ENCODE peak calls at places on chromosomes 7 and 10, in nine cellular contexts. Q is astrocyte, O is Peyer's patch, I is fibroblast of pulmonary artery, R is fibroblast of lung, L is MCF 10A, U is GM13976, G is transverse colon, T is WTC11. W is an unnamed sample.

GRCh38 chr10:87878664-87879459 is 15.4 kb downstream of the PTEN start:
- DNase-seq in Q (no peak), O (no peak), I (peak), R (no peak), L (no peak), U (no peak), G (no peak), T (no peak), W (peak)

GRCh38 chr10:79608505-79609375 is 2.0 kb upstream of the SFTPA1 start:
- DNase-seq in Q (peak), O (peak), I (peak), R (peak), L (peak), U (peak), G (peak), T (peak), W (peak)

GRCh38 chr7:93092757-93093370 is 24.9 kb downstream of the SAMD9 start:
- DNase-seq in Q (peak), O (no peak), I (peak), R (peak), L (peak), U (no peak), G (no peak), T (no peak), W (peak)

GRCh38 chr7:91344248-91344647 is 80.0 kb downstream of the FZD1 start:
- DNase-seq in Q (no peak), O (no peak), I (no peak), R (no peak), L (no peak), U (no peak), G (no peak), T (no peak), W (no peak)

GRCh38 chr10:72375173-72375572 is 20.5 kb upstream of the DNAJB12 start:
- DNase-seq in Q (peak), O (no peak), I (peak), R (no peak), L (no peak), U (no peak), G (no peak), T (peak), W (no peak)

GRCh38 chr7:89477991-89478390 is 676.3 kb upstream of the STEAP1 start:
- DNase-seq in Q (no peak), O (no peak), I (no peak), R (no peak), L (no peak), U (no peak), G (no peak), T (no peak), W (no peak)

GRCh38 chr7:135232720-135233119 is 918 bp upstream of the STRA8 start:
- DNase-seq in Q (no peak), O (no peak), I (no peak), R (no peak), L (no peak), U (no peak), G (no peak), T (peak), W (no peak)

GRCh38 chr7:106978425-106979386 is 65.8 kb upstream of the PRKAR2B start:
- DNase-seq in Q (no peak), O (no peak), I (no peak), R (no peak), L (no peak), U (no peak), G (no peak), T (no peak), W (no peak)

GRCh38 chr10:78420946-78421732 is 387.5 kb downstream of the RPS24 start:
- DNase-seq in Q (no peak), O (no peak), I (no peak), R (no peak), L (no peak), U (no peak), G (no peak), T (no peak), W (no peak)

GRCh38 chr7:101386558-101387199 is 24.0 kb downstream of the COL26A1 start:
- DNase-seq in Q (peak), O (no peak), I (no peak), R (peak), L (no peak), U (no peak), G (no peak), T (peak), W (peak)

GRCh38 chr7:74568658-74569057 is 88.9 kb upstream of the GTF2I start:
- DNase-seq in Q (no peak), O (no peak), I (no peak), R (no peak), L (no peak), U (no peak), G (no peak), T (no peak), W (no peak)

GRCh38 chr7:25795824-25796235 is 356.2 kb upstream of the NFE2L3 start:
- DNase-seq in Q (peak), O (no peak), I (peak), R (peak), L (peak), U (no peak), G (no peak), T (no peak), W (peak)

GRCh38 chr10:130140425-130140824 is 4.2 kb downstream of the GLRX3 start:
- DNase-seq in Q (no peak), O (no peak), I (no peak), R (no peak), L (no peak), U (no peak), G (no peak), T (no peak), W (no peak)

GRCh38 chr7:116697761-116698160 is 25.8 kb downstream of the MET start:
- DNase-seq in Q (no peak), O (no peak), I (no peak), R (no peak), L (no peak), U (no peak), G (no peak), T (no peak), W (no peak)

GRCh38 chr7:17362439-17363095 is 64.1 kb downstream of the AHR start:
- DNase-seq in Q (no peak), O (no peak), I (peak), R (peak), L (no peak), U (no peak), G (no peak), T (no peak), W (peak)

GRCh38 chr10:80502621-80503583 is 34.8 kb upstream of the SH2D4B start:
- DNase-seq in Q (no peak), O (no peak), I (no peak), R (no peak), L (no peak), U (no peak), G (no peak), T (no peak), W (no peak)

GRCh38 chr7:87013841-87014191 is 45.6 kb downstream of the ELAPOR2 start:
- DNase-seq in Q (no peak), O (no peak), I (no peak), R (no peak), L (no peak), U (no peak), G (no peak), T (no peak), W (no peak)

GRCh38 chr7:121544726-121545125 is 148.6 kb upstream of the FAM3C start:
- DNase-seq in Q (peak), O (no peak), I (peak), R (peak), L (peak), U (no peak), G (no peak), T (no peak), W (peak)

GRCh38 chr7:77631820-77632219 is 64.4 kb upstream of the RSBN1L start:
- DNase-seq in Q (no peak), O (no peak), I (peak), R (no peak), L (peak), U (no peak), G (no peak), T (no peak), W (no peak)

DNA sequence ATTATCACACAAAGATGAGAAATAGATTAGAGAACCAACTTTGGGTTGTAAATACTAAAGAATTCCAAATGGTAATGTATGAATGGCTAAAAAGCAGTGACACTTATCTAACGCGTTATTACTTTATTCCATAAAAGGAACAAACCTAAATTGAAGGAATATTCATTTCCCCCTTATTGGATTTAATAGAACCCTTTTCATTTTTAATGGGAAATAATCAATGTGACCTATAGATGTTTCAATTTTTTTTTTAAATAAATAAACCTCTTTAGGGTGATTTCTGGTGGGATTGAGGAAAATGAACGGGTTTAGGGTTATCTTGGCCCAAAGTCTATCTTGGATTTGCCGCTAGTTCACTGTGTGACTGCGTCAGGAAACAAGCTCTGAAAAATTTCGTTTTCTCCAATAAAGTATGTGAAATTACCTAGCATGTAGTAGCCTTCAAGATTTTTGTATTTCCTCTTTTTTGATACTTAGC is 1.9 kb upstream of the ACBD5 start:
- DNase-seq in Q (no peak), O (no peak), I (no peak), R (no peak), L (no peak), U (no peak), G (no peak), T (no peak), W (no peak)
- TF ChIP-seq CTCF in Q (no peak), O (no peak), I (no peak), R (no peak), L (no peak), U (no peak), G (no peak), T (no peak), W (no peak)

GRCh38 chr10:6203331-6204062 is 765 bp downstream of the PFKFB3 start:
- DNase-seq in Q (peak), O (peak), I (peak), R (peak), L (peak), U (peak), G (peak), T (peak), W (peak)
- TF ChIP-seq CTCF in Q (no peak), O (peak), I (no peak), R (no peak), L (peak), U (peak), G (no peak), T (peak), W (peak)

GRCh38 chr10:99276848-99277486 is 41.3 kb upstream of the HPSE2 start:
- DNase-seq in Q (no peak), O (no peak), I (peak), R (peak), L (peak), U (no peak), G (no peak), T (no peak), W (peak)
- TF ChIP-seq CTCF in Q (peak), O (peak), I (peak), R (peak), L (peak), U (no peak), G (no peak), T (peak), W (peak)

GRCh38 chr10:32981760-32982159 is 23.7 kb upstream of the ITGB1 start:
- DNase-seq in Q (peak), O (peak), I (peak), R (peak), L (peak), U (no peak), G (peak), T (no peak), W (no peak)

GRCh38 chr10:32982293-32982709 is 24.3 kb upstream of the ITGB1 start:
- DNase-seq in Q (peak), O (no peak), I (peak), R (peak), L (peak), U (no peak), G (no peak), T (no peak), W (no peak)

GRCh38 chr10:32979041-32979440 is 21.0 kb upstream of the ITGB1 start:
- DNase-seq in Q (peak), O (no peak), I (no peak), R (no peak), L (no peak), U (no peak), G (no peak), T (no peak), W (no peak)

GRCh38 chr10:32980242-32980557 is 22.2 kb upstream of the ITGB1 start:
- DNase-seq in Q (no peak), O (no peak), I (no peak), R (no peak), L (no peak), U (no peak), G (no peak), T (no peak), W (no peak)

DNA sequence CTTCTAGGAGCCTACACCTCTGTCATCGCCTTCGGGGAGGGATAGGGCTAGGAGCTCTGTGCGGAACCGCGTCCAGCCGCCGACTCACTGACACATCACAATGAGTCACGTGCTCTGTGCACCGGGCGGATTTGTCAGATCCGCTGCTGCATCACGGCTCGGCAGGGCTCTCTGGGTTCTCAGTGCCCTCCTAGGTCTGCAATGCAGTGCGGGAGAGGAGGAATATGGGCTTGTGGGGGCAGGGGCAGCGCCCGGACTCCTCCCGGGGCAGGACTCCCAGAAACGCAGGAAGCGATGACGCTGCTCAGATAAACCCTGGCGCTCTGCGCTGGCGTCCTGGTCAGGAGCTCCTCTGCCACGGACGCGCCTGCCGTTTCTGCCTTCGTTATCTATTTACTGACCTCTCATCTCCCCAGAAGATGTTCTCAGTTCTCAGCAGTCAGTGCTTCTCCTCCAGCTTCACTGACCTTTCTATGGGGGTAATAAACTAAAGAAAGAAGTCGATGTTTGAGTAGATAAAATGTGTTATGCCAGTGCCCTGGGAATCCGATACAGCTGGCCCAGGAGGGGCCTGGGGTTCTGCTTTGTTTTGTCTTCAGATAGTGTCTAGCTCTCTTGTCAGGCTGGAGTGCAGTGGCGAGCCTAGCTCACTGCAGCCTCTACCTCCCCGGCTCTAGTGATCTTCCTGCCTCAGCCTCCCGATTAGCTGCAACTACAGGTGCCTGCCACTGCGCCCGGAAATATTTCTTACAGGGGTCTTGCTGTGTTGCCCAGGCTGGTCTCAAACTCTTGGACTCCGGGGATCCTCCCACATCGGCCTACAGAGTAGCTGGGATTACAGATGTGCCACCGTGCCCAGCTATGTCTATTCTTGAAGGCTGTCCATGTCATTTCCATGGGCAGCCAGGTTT is 22.8 kb upstream of the ITGB1 start:
- DNase-seq in Q (peak), O (peak), I (peak), R (peak), L (peak), U (peak), G (peak), T (peak), W (peak)
- TF ChIP-seq CTCF in Q (no peak), O (peak), I (no peak), R (no peak), L (no peak), U (no peak), G (peak), T (no peak), W (no peak)

GRCh38 chr10:12729885-12730284 is 271.6 kb downstream of the CCDC3 start:
- DNase-seq in Q (no peak), O (no peak), I (no peak), R (no peak), L (peak), U (no peak), G (no peak), T (peak), W (peak)
- TF ChIP-seq CTCF in Q (peak), O (no peak), I (peak), R (no peak), L (peak), U (peak), G (no peak), T (peak), W (peak)

DNA sequence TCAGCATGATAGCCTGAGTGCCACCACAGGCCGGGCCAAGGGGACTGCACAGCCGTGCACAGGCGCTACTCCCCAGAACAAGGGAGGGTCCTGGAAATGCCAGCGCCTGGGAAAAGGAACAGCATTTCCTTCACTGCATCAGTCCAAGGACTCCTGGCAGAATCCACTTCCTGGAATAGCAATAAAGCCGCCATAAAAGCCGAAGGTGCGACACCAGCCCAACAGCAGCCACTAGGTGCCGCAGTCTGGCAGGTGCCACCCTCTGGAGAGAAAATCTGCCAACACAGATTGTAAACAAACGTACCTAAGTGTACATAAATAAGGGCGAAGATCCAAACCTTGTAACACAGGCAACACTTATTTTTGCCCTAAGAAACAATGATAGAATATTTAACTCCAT is 22.3 kb downstream of the VOPP1 start:
- DNase-seq in Q (no peak), O (peak), I (no peak), R (no peak), L (no peak), U (no peak), G (peak), T (no peak), W (no peak)
- TF ChIP-seq CTCF in Q (no peak), O (peak), I (no peak), R (no peak), L (no peak), U (peak), G (peak), T (no peak), W (no peak)

DNA sequence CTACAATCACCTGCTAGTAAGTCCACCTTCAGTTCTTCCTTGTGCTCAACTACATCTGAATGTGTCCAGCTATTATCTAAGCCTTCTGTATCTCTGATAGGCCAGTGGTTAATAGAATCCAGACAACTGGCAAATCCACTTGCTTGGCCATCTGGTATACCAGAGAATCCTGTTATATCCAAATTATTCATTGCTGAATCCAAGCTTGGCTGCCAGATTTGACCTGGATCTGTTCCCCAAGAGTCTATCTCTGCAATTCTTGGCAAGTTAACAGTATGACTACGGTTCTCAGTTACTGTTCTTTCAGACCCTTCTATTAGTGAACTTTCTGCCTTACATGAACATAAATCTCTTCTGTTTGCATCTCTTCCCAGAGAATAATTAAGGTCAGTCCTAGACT is 154.6 kb upstream of the TARP start:
- DNase-seq in Q (peak), O (no peak), I (no peak), R (peak), L (no peak), U (no peak), G (no peak), T (no peak), W (no peak)
- TF ChIP-seq CTCF in Q (no peak), O (no peak), I (no peak), R (no peak), L (no peak), U (no peak), G (no peak), T (no peak), W (no peak)

GRCh38 chr10:84254552-84255137 is 9.8 kb downstream of the RGR start:
- DNase-seq in Q (no peak), O (no peak), I (no peak), R (no peak), L (no peak), U (no peak), G (no peak), T (no peak), W (no peak)

GRCh38 chr10:84261236-84261635 is 16.4 kb downstream of the RGR start:
- DNase-seq in Q (no peak), O (no peak), I (no peak), R (no peak), L (no peak), U (no peak), G (no peak), T (no peak), W (no peak)

GRCh38 chr10:84258034-84258695 is 13.3 kb downstream of the RGR start:
- DNase-seq in Q (no peak), O (no peak), I (no peak), R (no peak), L (no peak), U (no peak), G (no peak), T (no peak), W (no peak)

GRCh38 chr10:84257343-84258020 is 12.6 kb downstream of the RGR start:
- DNase-seq in Q (no peak), O (no peak), I (no peak), R (no peak), L (no peak), U (no peak), G (no peak), T (no peak), W (no peak)

DNA sequence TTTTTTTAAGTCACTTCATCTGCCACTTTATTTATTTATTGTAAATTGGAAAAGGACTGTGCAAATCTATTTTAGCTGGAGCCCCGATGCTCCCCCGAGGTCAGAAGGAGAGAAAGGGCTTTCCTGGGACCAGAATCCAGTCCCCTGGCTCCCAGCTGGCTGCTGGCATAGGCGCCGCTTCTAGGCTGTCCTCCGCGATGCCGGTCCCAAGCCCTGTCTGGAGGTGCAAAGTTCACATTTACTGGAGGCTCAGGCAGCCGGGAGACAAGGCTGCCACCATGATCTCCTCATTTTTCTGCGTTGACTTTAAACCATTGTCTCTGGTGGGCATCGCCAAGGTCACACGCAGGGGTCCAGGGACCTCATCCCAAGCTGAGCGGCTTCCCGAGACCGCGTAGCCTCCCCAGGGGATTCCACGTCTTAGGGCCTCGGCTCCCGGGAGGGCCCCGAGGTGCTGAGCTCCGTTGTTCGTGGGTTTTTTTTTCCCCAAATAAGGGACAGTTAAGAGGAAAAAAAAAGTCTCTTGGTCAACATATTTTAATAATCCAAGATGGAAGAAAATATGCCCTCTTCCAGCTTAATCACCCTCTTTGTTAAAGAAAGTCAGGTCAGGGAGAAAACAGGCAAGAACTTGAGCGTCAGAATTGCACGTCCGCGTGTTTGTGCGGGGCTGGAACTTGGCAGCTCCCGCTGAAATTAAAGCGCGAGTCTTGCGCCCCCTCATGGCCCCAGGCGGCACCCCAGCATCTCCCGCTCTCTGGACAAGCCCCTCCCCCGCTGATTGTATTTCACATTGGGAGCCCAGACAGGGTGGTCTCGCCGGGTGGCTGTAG is 11.9 kb downstream of the RGR start:
- DNase-seq in Q (peak), O (peak), I (peak), R (peak), L (peak), U (peak), G (peak), T (peak), W (peak)
- TF ChIP-seq CTCF in Q (peak), O (peak), I (peak), R (peak), L (peak), U (peak), G (peak), T (peak), W (peak)

W was measured in A673.